ENCODE peak calls at places on chromosome 20, in seven cellular contexts. Q is kidney, T is OCI-LY7, H is right lobe of liver, M is ovary, J is trophoblast cell, I is GM12878. P is an unnamed sample.

GRCh38 chr20:21100590-21101452 is 5.3 kb downstream of the LINC00237 start:
- DNase-seq in Q (no peak), T (peak; percentile 47), H (no peak), M (no peak), J (no peak), I (no peak), P (no peak)

GRCh38 chr20:17611540-17612286 is 41.8 kb downstream of the DSTN start:
- DNase-seq in Q (peak; percentile 81), T (peak; percentile 14), H (peak; percentile 58), M (peak; percentile 42), J (peak; percentile 54), I (no peak), P (peak; percentile 77)

GRCh38 chr20:59662856-59663512 is 58.6 kb downstream of the PHACTR3 start:
- DNase-seq in Q (no peak), T (no peak), H (no peak), M (no peak), J (no peak), I (no peak), P (no peak)

GRCh38 chr20:53934421-53935352 is 135.7 kb downstream of the BCAS1 start:
- DNase-seq in Q (no peak), T (peak; percentile 88), H (no peak), M (peak; percentile 67), J (no peak), I (no peak), P (no peak)

GRCh38 chr20:49892260-49893216 is 22.8 kb downstream of the SPATA2 start:
- DNase-seq in Q (no peak), T (no peak), H (peak; percentile 73), M (no peak), J (no peak), I (no peak), P (peak; percentile 61)

GRCh38 chr20:62045529-62046277 is 20.0 kb downstream of the TAF4 start:
- DNase-seq in Q (peak; percentile 38), T (no peak), H (peak; percentile 39), M (peak; percentile 10), J (no peak), I (no peak), P (no peak)

GRCh38 chr20:59771506-59772372 is 161.7 kb downstream of the SYCP2 start:
- DNase-seq in Q (no peak), T (no peak), H (no peak), M (no peak), J (no peak), I (no peak), P (peak; percentile 60)

GRCh38 chr20:38304845-38305447 is 990 bp downstream of the BPI start:
- DNase-seq in Q (no peak), T (peak; percentile 8), H (peak; percentile 79), M (no peak), J (peak; percentile 13), I (no peak), P (no peak)

GRCh38 chr20:53621482-53622246 is 28.0 kb upstream of the ZNF217 start:
- DNase-seq in Q (peak; percentile 89), T (peak; percentile 45), H (peak; percentile 64), M (peak; percentile 73), J (peak; percentile 22), I (peak; percentile 59), P (peak; percentile 84)

GRCh38 chr20:42634096-42634495 is 555.6 kb downstream of the PTPRT start:
- DNase-seq in Q (no peak), T (no peak), H (no peak), M (no peak), J (no peak), I (no peak), P (no peak)

GRCh38 chr20:3414122-3414521 is 6.7 kb upstream of the DNAAF9 start:
- DNase-seq in Q (no peak), T (no peak), H (no peak), M (no peak), J (no peak), I (no peak), P (no peak)

GRCh38 chr20:45343867-45344721 is 4.1 kb downstream of the SDC4 start:
- DNase-seq in Q (peak; percentile 86), T (no peak), H (no peak), M (no peak), J (peak; percentile 92), I (no peak), P (peak; percentile 88)

GRCh38 chr20:18986895-18987580 is 173.5 kb downstream of the SCP2D1 start:
- DNase-seq in Q (no peak), T (no peak), H (no peak), M (no peak), J (no peak), I (no peak), P (peak; percentile 81)

GRCh38 chr20:32050851-32051556 is 1.0 kb upstream of the HCK start:
- DNase-seq in Q (no peak), T (no peak), H (peak; percentile 74), M (no peak), J (no peak), I (no peak), P (peak; percentile 72)

GRCh38 chr20:21099653-21100589 is 6.2 kb downstream of the LINC00237 start:
- DNase-seq in Q (peak; percentile 69), T (peak; percentile 69), H (peak; percentile 61), M (no peak), J (peak; percentile 20), I (no peak), P (no peak)

GRCh38 chr20:32761831-32762753 is at the start of gene DNMT3B:
- DNase-seq in Q (peak; percentile 91), T (peak; percentile 91), H (peak; percentile 80), M (peak; percentile 81), J (peak; percentile 67), I (no peak), P (peak; percentile 83)

GRCh38 chr20:32523613-32524218 is 61.4 kb downstream of the NOL4L start:
- DNase-seq in Q (peak; percentile 35), T (no peak), H (no peak), M (no peak), J (no peak), I (no peak), P (no peak)

DNA sequence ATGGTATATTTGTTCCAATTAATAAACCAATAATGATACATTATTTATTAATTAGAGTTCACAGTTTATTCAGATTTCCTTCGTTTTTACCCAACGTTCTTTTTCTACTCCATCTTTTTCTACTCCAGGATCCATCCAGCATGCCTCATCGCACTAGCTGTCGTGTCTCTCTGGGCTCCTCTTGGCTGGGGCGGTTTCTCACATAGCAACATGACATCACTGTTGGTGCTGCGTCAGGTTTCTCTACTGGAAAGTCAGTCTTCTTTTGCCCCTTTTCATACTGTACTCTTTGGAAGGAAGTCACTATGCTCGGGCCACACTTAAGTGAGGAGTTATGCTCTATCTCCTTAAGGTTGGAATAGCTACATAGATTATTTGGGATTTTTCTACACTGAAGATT is 13.7 kb upstream of the SOX12 start:
- DNase-seq in Q (no peak), T (no peak), H (no peak), M (no peak), J (no peak), I (no peak), P (no peak)
- H3K27ac ChIP-seq in Q (no peak overlapping the region), T (no peak overlapping the region), H (no peak overlapping the region), M (no peak overlapping the region), J (no peak overlapping the region), I (no peak overlapping the region), P (no peak overlapping the region)

GRCh38 chr20:48126227-48126740 is 341.0 kb upstream of the SULF2 start:
- DNase-seq in Q (no peak), T (no peak), H (no peak), M (no peak), J (no peak), I (no peak), P (peak; percentile 35)

GRCh38 chr20:48131581-48131980 is 346.3 kb upstream of the SULF2 start:
- DNase-seq in Q (no peak), T (no peak), H (no peak), M (peak; percentile 49), J (peak; percentile 2), I (no peak), P (peak; percentile 14)

GRCh38 chr20:48128436-48128835 is 343.2 kb upstream of the SULF2 start:
- DNase-seq in Q (no peak), T (no peak), H (no peak), M (no peak), J (no peak), I (no peak), P (peak; percentile 18)

GRCh38 chr20:48132834-48133233 is 347.6 kb upstream of the SULF2 start:
- DNase-seq in Q (no peak), T (no peak), H (no peak), M (no peak), J (no peak), I (no peak), P (no peak)

DNA sequence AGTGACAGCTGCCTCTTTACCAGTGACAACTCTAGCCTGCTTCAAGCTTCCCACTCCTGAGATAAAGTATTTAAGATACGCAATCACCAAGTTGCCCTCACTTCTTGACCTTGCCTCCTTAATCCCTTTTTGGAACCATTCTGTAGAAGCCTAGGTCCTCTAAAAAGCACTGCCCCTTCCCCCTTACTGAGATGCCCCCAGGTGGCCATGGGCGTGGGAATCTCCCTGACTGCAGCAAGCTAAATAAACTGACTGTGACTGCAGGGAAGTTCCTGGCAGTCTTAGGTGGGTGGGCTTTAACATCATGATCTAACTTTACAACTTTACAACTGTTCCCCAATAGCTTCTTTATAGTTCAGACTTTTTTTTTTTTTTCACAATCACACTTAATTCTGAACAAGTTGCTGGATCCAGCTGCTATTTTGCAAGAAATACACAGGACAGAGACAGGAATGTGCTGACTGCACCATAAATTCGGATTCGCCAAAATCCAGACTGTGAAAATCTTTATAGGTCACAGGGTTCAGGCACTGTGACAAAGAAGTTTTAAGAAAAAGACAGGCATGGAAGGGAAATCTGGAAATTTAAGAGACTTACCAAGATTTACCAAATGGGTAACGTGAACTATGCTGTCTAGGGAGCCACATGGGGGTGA is 344.2 kb upstream of the SULF2 start:
- DNase-seq in Q (no peak), T (no peak), H (no peak), M (no peak), J (no peak), I (no peak), P (peak; percentile 1)
- H3K4me3 ChIP-seq in Q (no peak overlapping the region), T (no peak overlapping the region), H (no peak overlapping the region), M (no peak overlapping the region), J (no peak overlapping the region), I (no peak overlapping the region), P (no peak overlapping the region)

GRCh38 chr20:51339721-51340450 is 202.6 kb downstream of the NFATC2 start:
- DNase-seq in Q (no peak), T (no peak), H (no peak), M (no peak), J (no peak), I (no peak), P (no peak)

GRCh38 chr20:51335329-51335841 is 207.1 kb downstream of the NFATC2 start:
- DNase-seq in Q (no peak), T (no peak), H (no peak), M (no peak), J (peak; percentile 86), I (no peak), P (no peak)

GRCh38 chr20:51338692-51339440 is 203.7 kb downstream of the NFATC2 start:
- DNase-seq in Q (no peak), T (no peak), H (no peak), M (no peak), J (peak; percentile 57), I (no peak), P (no peak)

GRCh38 chr20:51334609-51335008 is 207.9 kb downstream of the NFATC2 start:
- DNase-seq in Q (no peak), T (no peak), H (no peak), M (no peak), J (no peak), I (no peak), P (no peak)

GRCh38 chr20:51337126-51337805 is 205.3 kb downstream of the NFATC2 start:
- DNase-seq in Q (no peak), T (no peak), H (no peak), M (no peak), J (no peak), I (no peak), P (no peak)
- H3K27ac ChIP-seq in Q (no peak overlapping the region), T (no peak overlapping the region), H (no peak overlapping the region), M (no peak overlapping the region), J (no peak overlapping the region), I (no peak overlapping the region), P (no peak overlapping the region)

GRCh38 chr20:46799781-46800180 is 90.3 kb downstream of the SLC2A10 start:
- DNase-seq in Q (no peak), T (no peak), H (no peak), M (no peak), J (no peak), I (no peak), P (no peak)
- H3K4me3 ChIP-seq in Q (no peak overlapping the region), T (no peak overlapping the region), H (no peak overlapping the region), M (no peak overlapping the region), J (no peak overlapping the region), I (no peak overlapping the region), P (no peak overlapping the region)